ENCODE peak calls at places on chromosomes 11 and 22, in ten cellular contexts. K is posterior cingulate gyrus; E is PC-9; U is Kasumi-1; C is NCI-H1048; V is activated CD4-positive, CD25-positive, alpha-beta regulatory T cell treated with anti-CD3 and anti-CD28 coated beads, Interleukin-2, amount 50 U/mL, for 72 hours; Y is NCI-H510A; S is frontal cortex; X is osteoblast; B is AG09319. Z is an unnamed sample.

GRCh38 chr11:10550503-10550902 is 9.5 kb upstream of the RNF141 start:
- DNase-seq in U (no peak), S (no peak), E (peak), C (no peak), X (peak), V (no peak), B (no peak), Y (no peak), K (no peak), Z (no peak)

GRCh38 chr22:35742342-35743100 is 24.8 kb downstream of the APOL5 start:
- DNase-seq in Y (no peak), S (no peak), K (no peak), C (no peak), E (peak), X (no peak), U (no peak), V (no peak), B (no peak), Z (peak)

GRCh38 chr11:71198141-71198822 is 54.1 kb downstream of the SHANK2 start:
- DNase-seq in Y (no peak), V (no peak), K (no peak), U (no peak), C (no peak), B (no peak), S (no peak), E (no peak), X (peak), Z (no peak)

GRCh38 chr11:72041364-72042058 is 38.8 kb downstream of the NUMA1 start:
- DNase-seq in S (peak), E (no peak), B (peak), Y (peak), K (peak), U (peak), X (no peak), C (no peak), V (peak), Z (peak)

GRCh38 chr11:67356551-67356866 is 3.2 kb upstream of the POLD4 start:
- DNase-seq in E (no peak), V (no peak), Y (no peak), X (no peak), S (no peak), U (no peak), C (no peak), B (no peak), K (no peak), Z (no peak)

GRCh38 chr11:2508793-2509192 is 64.0 kb downstream of the KCNQ1 start:
- DNase-seq in B (no peak), E (no peak), K (no peak), X (peak), V (no peak), U (no peak), C (no peak), S (peak), Y (no peak), Z (no peak)

GRCh38 chr11:59616396-59616982 is 915 bp upstream of the OSBP start:
- DNase-seq in Y (no peak), B (no peak), K (no peak), S (no peak), C (no peak), V (no peak), E (no peak), U (no peak), X (no peak), Z (no peak)

GRCh38 chr11:34155057-34155758 is 49.8 kb downstream of the NAT10 start:
- DNase-seq in C (no peak), E (no peak), S (no peak), Y (no peak), U (no peak), K (peak), V (no peak), B (no peak), X (peak), Z (no peak)

GRCh38 chr11:77547863-77548551 is 41.7 kb upstream of the AQP11 start:
- DNase-seq in U (peak), S (peak), X (peak), E (peak), V (no peak), C (peak), B (peak), K (peak), Y (peak), Z (no peak)

GRCh38 chr22:38267086-38267485 is 5.7 kb downstream of the TMEM184B start:
- DNase-seq in X (peak), S (no peak), C (no peak), Y (no peak), V (no peak), E (no peak), B (no peak), K (no peak), U (peak), Z (no peak)

GRCh38 chr11:115085461-115086220 is 407.3 kb downstream of the NXPE2 start:
- DNase-seq in C (no peak), K (peak), Y (no peak), X (no peak), E (no peak), B (no peak), S (no peak), U (no peak), V (no peak), Z (no peak)

GRCh38 chr11:7418061-7418460 is 67.2 kb upstream of the OLFML1 start:
- DNase-seq in E (no peak), B (no peak), U (peak), C (no peak), V (no peak), S (no peak), Y (no peak), X (no peak), K (no peak), Z (no peak)

GRCh38 chr22:31223786-31224191 is 11.7 kb downstream of the LIMK2 start:
- DNase-seq in Y (no peak), C (no peak), K (no peak), B (no peak), U (no peak), X (no peak), E (no peak), V (no peak), S (no peak), Z (no peak)

GRCh38 chr11:63226488-63227114 is 16.8 kb downstream of the SLC22A25 start:
- DNase-seq in X (no peak), K (no peak), B (no peak), S (no peak), V (no peak), C (no peak), Y (no peak), E (no peak), U (no peak), Z (no peak)

GRCh38 chr11:101860694-101861371 is 54.0 kb upstream of the CEP126 start:
- DNase-seq in C (peak), X (no peak), B (peak), U (peak), S (peak), K (peak), V (no peak), Y (peak), E (peak), Z (peak)

GRCh38 chr11:111387318-111387863 is 8.3 kb upstream of the POU2AF1 start:
- DNase-seq in C (no peak), K (peak), V (no peak), S (no peak), X (no peak), B (no peak), Y (no peak), E (no peak), U (no peak), Z (no peak)

GRCh38 chr22:31530816-31531180 is 34.5 kb downstream of the SFI1 start:
- DNase-seq in K (no peak), E (no peak), B (no peak), C (no peak), Y (no peak), S (no peak), U (no peak), X (peak), V (no peak), Z (no peak)

GRCh38 chr11:117064275-117064674 is 34.0 kb downstream of the SIK3 start:
- DNase-seq in K (no peak), S (no peak), C (no peak), B (no peak), V (no peak), X (peak), E (peak), Y (no peak), U (no peak), Z (no peak)

GRCh38 chr11:96149743-96150555 is 193.0 kb downstream of the MAML2 start:
- DNase-seq in E (peak), C (no peak), S (no peak), K (no peak), B (no peak), U (no peak), X (peak), V (no peak), Y (no peak), Z (no peak)

GRCh38 chr22:45200862-45201511 is 37.3 kb downstream of the NUP50 start:
- DNase-seq in E (no peak), V (no peak), Y (no peak), B (no peak), K (no peak), X (peak), S (no peak), U (no peak), C (no peak), Z (peak)

GRCh38 chr11:87022738-87023137 is 15.0 kb upstream of the TMEM135 start:
- DNase-seq in C (no peak), B (no peak), E (no peak), U (no peak), X (no peak), Y (no peak), K (no peak), V (no peak), S (no peak), Z (no peak)

GRCh38 chr22:38139901-38140300 is 29.4 kb upstream of the BAIAP2L2 start:
- DNase-seq in B (no peak), K (no peak), X (no peak), C (no peak), S (no peak), V (no peak), Y (no peak), U (no peak), E (no peak), Z (no peak)

GRCh38 chr11:13364388-13364787 is 86.8 kb downstream of the BMAL1 start:
- DNase-seq in K (no peak), S (no peak), Y (no peak), B (no peak), E (no peak), X (no peak), C (no peak), U (no peak), V (no peak), Z (no peak)

GRCh38 chr11:1459219-1459575 is 27.4 kb downstream of the MOB2 start:
- DNase-seq in X (peak), U (no peak), S (no peak), V (no peak), E (no peak), C (no peak), K (no peak), Y (no peak), B (no peak), Z (no peak)

GRCh38 chr11:19398772-19399542 is 158.2 kb upstream of the E2F8 start:
- DNase-seq in X (peak), S (no peak), K (no peak), E (peak), C (no peak), U (no peak), V (no peak), Y (no peak), B (peak), Z (peak)

GRCh38 chr11:44030276-44030932 is 17.4 kb upstream of the ACCSL start:
- DNase-seq in C (no peak), U (no peak), B (no peak), X (peak), E (no peak), V (no peak), Y (no peak), S (no peak), K (no peak), Z (no peak)

GRCh38 chr11:114447892-114448291 is 8.6 kb downstream of the REXO2 start:
- DNase-seq in Y (no peak), E (no peak), C (no peak), B (peak), U (no peak), S (no peak), X (peak), V (no peak), K (no peak), Z (no peak)

GRCh38 chr22:31818481-31819392 is 64.9 kb downstream of the DEPDC5 start:
- DNase-seq in E (no peak), Y (no peak), K (no peak), U (no peak), B (peak), S (no peak), V (no peak), X (peak), C (no peak), Z (no peak)

GRCh38 chr11:130510407-130511006 is 62.1 kb downstream of the ADAMTS15 start:
- DNase-seq in K (no peak), S (no peak), X (peak), C (no peak), E (no peak), B (no peak), V (no peak), U (no peak), Y (no peak), Z (no peak)

GRCh38 chr11:128956401-128957203 is 13.9 kb upstream of the TP53AIP1 start:
- DNase-seq in V (no peak), S (peak), K (no peak), Y (peak), B (peak), U (peak), C (peak), E (peak), X (peak), Z (no peak)

GRCh38 chr22:45072322-45072903 is 62.6 kb upstream of the PHF21B start:
- DNase-seq in X (peak), U (no peak), Y (no peak), E (peak), K (peak), B (no peak), C (no peak), S (no peak), V (no peak), Z (peak)